ENCODE peak calls at places on chromosomes 5 and 9, in ten cellular contexts. X, Z, G, O, Y, T, Q, U, I and K are unnamed samples. For H3K36me3, the result is how much of the 10 kb centered on the place peaks cover.

GRCh38 chr5:68652507-68652906 is 437.0 kb downstream of the PIK3R1 start:
- DNase-seq in X (no peak), T (no peak), O (no peak), Q (no peak), G (no peak), Z (peak), I (no peak), Y (no peak), U (no peak), K (no peak)

GRCh38 chr9:105833271-105833975 is 139.1 kb downstream of the TMEM38B start:
- DNase-seq in U (no peak), G (no peak), O (no peak), Q (no peak), Y (no peak), I (no peak), T (no peak), X (no peak), Z (no peak), K (no peak)

GRCh38 chr5:149966901-149967419 is 6.4 kb downstream of the SLC26A2 start:
- DNase-seq in Y (no peak), T (no peak), Q (no peak), Z (no peak), U (no peak), G (no peak), O (no peak), I (peak), X (no peak), K (no peak)

GRCh38 chr9:34628656-34629491 is at the start of gene ARID3C:
- DNase-seq in Z (peak), X (peak), G (no peak), O (peak), Q (no peak), T (no peak), I (peak), U (no peak), Y (no peak), K (no peak)

GRCh38 chr5:1437876-1438559 is 7.2 kb downstream of the SLC6A3 start:
- DNase-seq in O (no peak), Y (no peak), G (no peak), Q (no peak), U (no peak), I (no peak), T (no peak), Z (no peak), X (no peak), K (no peak)

GRCh38 chr5:33997331-33997983 is 10.4 kb downstream of the AMACR start:
- DNase-seq in Z (peak), Y (peak), X (peak), I (peak), U (peak), T (peak), Q (peak), G (no peak), O (no peak), K (no peak)

GRCh38 chr5:142108432-142109355 is at the start of gene NDFIP1:
- DNase-seq in Q (no peak), O (peak), I (peak), X (peak), U (peak), Y (peak), G (no peak), T (peak), Z (peak), K (no peak)

GRCh38 chr5:78647411-78647818 is 1.2 kb downstream of the LHFPL2 start:
- DNase-seq in Y (peak), G (no peak), X (peak), Q (no peak), Z (no peak), I (peak), O (no peak), U (no peak), T (peak), K (no peak)

GRCh38 chr5:131867524-131867923 is 70.7 kb upstream of the FNIP1 start:
- DNase-seq in Q (no peak), X (no peak), T (no peak), I (no peak), O (no peak), Z (no peak), G (no peak), Y (no peak), U (no peak), K (no peak)

GRCh38 chr5:120644516-120644915 is 180.4 kb downstream of the PRR16 start:
- DNase-seq in U (no peak), G (no peak), X (no peak), Y (no peak), O (no peak), I (no peak), T (no peak), Q (no peak), Z (no peak), K (no peak)

GRCh38 chr5:126354012-126354856 is 69.0 kb upstream of the GRAMD2B start:
- DNase-seq in Z (no peak), O (no peak), Q (peak), I (no peak), U (no peak), Y (peak), T (no peak), X (peak), G (no peak), K (peak)

GRCh38 chr5:176875783-176876505 is 23.2 kb downstream of the HK3 start:
- DNase-seq in Y (no peak), T (no peak), Z (no peak), Q (no peak), X (no peak), U (no peak), I (no peak), G (no peak), O (no peak), K (no peak)

GRCh38 chr9:114869845-114870244 is 60.5 kb downstream of the TNFSF8 start:
- DNase-seq in X (peak), O (no peak), Z (peak), Q (no peak), T (no peak), Y (peak), U (no peak), I (peak), G (no peak), K (no peak)

GRCh38 chr5:115932991-115933390 is 29.3 kb upstream of the LVRN start:
- DNase-seq in T (no peak), U (no peak), Y (no peak), O (no peak), G (no peak), Q (no peak), X (no peak), Z (no peak), I (no peak), K (no peak)

GRCh38 chr5:20974423-20974822 is 986.4 kb upstream of the CDH18 start:
- DNase-seq in T (no peak), Y (no peak), Q (no peak), U (no peak), Z (no peak), X (peak), O (no peak), G (no peak), I (no peak), K (peak)

GRCh38 chr9:96117398-96118060 is 184.4 kb downstream of the HSD17B3 start:
- DNase-seq in T (no peak), G (no peak), U (no peak), Z (no peak), I (no peak), O (no peak), Y (no peak), Q (no peak), X (no peak), K (no peak)

GRCh38 chr9:88605500-88606172 is 70.7 kb downstream of the NXNL2 start:
- DNase-seq in U (no peak), Y (no peak), I (no peak), O (no peak), Z (no peak), T (no peak), Q (no peak), X (no peak), G (no peak), K (no peak)

GRCh38 chr5:177476531-177477233 is 3.2 kb upstream of the DBN1 start:
- DNase-seq in X (peak), O (peak), I (peak), G (no peak), T (peak), Y (peak), U (no peak), Q (no peak), Z (no peak), K (no peak)

GRCh38 chr5:68441309-68441708 is 225.8 kb downstream of the PIK3R1 start:
- DNase-seq in Z (no peak), Y (no peak), G (no peak), U (no peak), I (no peak), T (no peak), X (no peak), O (no peak), Q (no peak), K (no peak)

GRCh38 chr9:25350011-25350410 is 328.2 kb downstream of the TUSC1 start:
- DNase-seq in T (no peak), O (no peak), G (no peak), X (no peak), Z (no peak), Y (no peak), I (no peak), U (no peak), Q (no peak), K (peak)

GRCh38 chr9:935348-935965 is 41.0 kb upstream of the DMRT3 start:
- DNase-seq in Z (no peak), U (no peak), T (no peak), I (no peak), G (no peak), X (no peak), Q (no peak), Y (no peak), O (no peak), K (peak)

GRCh38 chr5:133298447-133298846 is 246.6 kb downstream of the HSPA4 start:
- DNase-seq in T (no peak), O (no peak), G (no peak), X (no peak), I (no peak), U (no peak), Y (no peak), Z (no peak), Q (no peak), K (no peak)

GRCh38 chr5:2642684-2643325 is 108.7 kb downstream of the IRX2 start:
- DNase-seq in Q (no peak), X (no peak), Z (no peak), T (no peak), G (peak), I (no peak), O (no peak), Y (no peak), U (no peak), K (no peak)

GRCh38 chr9:26870292-26870691 is 22.3 kb downstream of the CAAP1 start:
- DNase-seq in Z (no peak), Y (no peak), Q (no peak), O (no peak), I (no peak), T (no peak), X (no peak), G (no peak), U (no peak), K (no peak)

GRCh38 chr9:79300153-79300552 is 271.6 kb upstream of the TLE4 start:
- DNase-seq in U (no peak), T (no peak), Y (no peak), X (no peak), O (no peak), G (no peak), Q (no peak), Z (no peak), I (no peak), K (no peak)

GRCh38 chr9:127105805-127106492 is 16.5 kb downstream of the ANGPTL2 start:
- DNase-seq in Y (no peak), T (no peak), I (no peak), G (no peak), X (no peak), Z (no peak), O (no peak), Q (no peak), U (no peak), K (no peak)

GRCh38 chr5:169100735-169101075 is 200.2 kb downstream of the SLIT3 start:
- DNase-seq in G (no peak), O (no peak), Q (no peak), T (no peak), Y (no peak), X (no peak), U (no peak), I (no peak), Z (no peak), K (no peak)

GRCh38 chr9:127166651-127167524 is 44.5 kb upstream of the ANGPTL2 start:
- DNase-seq in Q (no peak), U (no peak), O (peak), G (no peak), Y (no peak), T (peak), X (no peak), I (peak), Z (peak), K (no peak)

GRCh38 chr5:158594595-158595242 is 505.0 kb downstream of the EBF1 start:
- DNase-seq in T (no peak), U (no peak), O (no peak), G (no peak), Z (no peak), X (no peak), Y (no peak), I (no peak), Q (no peak), K (no peak)
- TF ChIP-seq POLR2AphosphoS5 in T (no peak), U (no peak), O (no peak), G (no peak), Z (no peak), X (no peak), Y (no peak), I (no peak), Q (no peak), K (no peak)

DNA sequence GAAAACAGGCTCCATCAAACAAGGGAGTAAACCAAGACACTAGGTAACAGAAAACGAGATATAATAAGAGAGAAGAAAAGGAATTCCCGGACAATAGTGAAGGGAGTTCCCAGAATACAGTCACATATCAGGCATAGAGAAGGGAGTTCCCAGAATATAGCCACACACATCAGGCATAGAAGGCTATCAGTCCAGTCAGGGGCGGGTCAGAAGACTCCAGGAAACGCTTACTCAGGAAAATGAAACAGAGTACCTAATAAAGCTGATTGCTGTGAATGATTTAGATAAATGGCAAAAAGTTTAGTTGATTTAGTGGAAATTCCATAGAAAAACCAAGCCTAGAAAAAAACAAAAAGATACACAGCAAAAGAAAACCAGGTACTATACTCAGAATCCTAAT is 4.9 kb downstream of the TOMM5 start:
- DNase-seq in U (no peak), G (no peak), Z (no peak), Q (no peak), I (no peak), O (no peak), T (no peak), X (no peak), Y (no peak), K (no peak)
- H3K36me3 ChIP-seq in U (under half), G (under half), Z (half or more), Q (half or more), I (under half), O (half or more), T (under half), X (half or more), Y (half or more), K (half or more)

DNA sequence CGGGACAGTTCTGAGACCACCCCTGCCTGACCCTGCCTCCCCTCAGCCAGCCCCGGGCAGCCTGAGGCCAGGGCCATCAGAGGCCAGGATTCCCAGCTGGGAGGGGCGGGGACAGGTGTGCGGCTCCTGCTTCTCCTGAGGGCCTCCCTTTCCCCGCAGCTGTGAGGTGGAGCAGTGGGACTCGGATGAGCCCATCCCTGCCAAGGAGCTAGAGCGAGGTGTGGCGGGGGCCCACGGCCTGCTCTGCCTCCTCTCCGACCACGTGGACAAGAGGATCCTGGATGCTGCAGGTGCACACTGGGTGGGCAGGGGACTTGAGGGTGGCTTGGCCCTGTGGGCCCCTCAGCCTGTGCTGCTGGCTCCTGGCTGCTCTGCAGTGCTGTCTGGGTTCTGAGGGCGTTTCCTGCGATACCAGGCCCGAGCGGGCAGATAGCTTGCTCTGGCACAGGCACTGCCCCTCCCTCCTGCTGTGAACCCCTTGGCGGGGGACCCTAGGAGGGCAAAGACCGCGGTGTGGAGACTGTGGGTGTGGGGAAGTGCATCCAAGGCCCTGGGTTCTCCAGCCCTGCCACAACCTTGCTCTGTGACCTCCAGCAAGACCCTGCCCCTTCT is 2.3 kb downstream of the GRHPR start:
- DNase-seq in Y (no peak), X (no peak), O (no peak), I (no peak), U (no peak), G (no peak), Z (no peak), Q (no peak), T (no peak), K (no peak)
- TF ChIP-seq POLR2AphosphoS5 in Y (no peak), X (no peak), O (no peak), I (no peak), U (no peak), G (no peak), Z (no peak), Q (no peak), T (no peak), K (no peak)

GRCh38 chr5:32387841-32388240 is 56.7 kb downstream of the ZFR start:
- DNase-seq in G (no peak), Z (no peak), X (no peak), Y (no peak), Q (no peak), T (no peak), O (no peak), I (no peak), U (no peak), K (no peak)

GRCh38 chr5:32387176-32387575 is 57.4 kb downstream of the ZFR start:
- DNase-seq in Y (no peak), U (no peak), X (no peak), Q (no peak), Z (no peak), G (no peak), O (no peak), T (no peak), I (no peak), K (no peak)

GRCh38 chr5:32388429-32389111 is 56.0 kb downstream of the ZFR start:
- DNase-seq in Z (no peak), Y (no peak), U (no peak), O (no peak), T (no peak), G (no peak), Q (no peak), I (no peak), X (no peak), K (no peak)

GRCh38 chr5:32390819-32391591 is 53.5 kb downstream of the ZFR start:
- DNase-seq in G (no peak), Q (no peak), Y (peak), U (no peak), I (no peak), Z (no peak), T (no peak), X (no peak), O (no peak), K (no peak)

GRCh38 chr5:32392039-32392438 is 52.5 kb downstream of the ZFR start:
- DNase-seq in I (no peak), G (no peak), X (no peak), O (no peak), Y (no peak), T (no peak), U (no peak), Z (no peak), Q (no peak), K (no peak)
- H3K36me3 ChIP-seq in I (half or more), G (half or more), X (half or more), O (half or more), Y (half or more), T (under half), U (under half), Z (half or more), Q (under half), K (half or more)

DNA sequence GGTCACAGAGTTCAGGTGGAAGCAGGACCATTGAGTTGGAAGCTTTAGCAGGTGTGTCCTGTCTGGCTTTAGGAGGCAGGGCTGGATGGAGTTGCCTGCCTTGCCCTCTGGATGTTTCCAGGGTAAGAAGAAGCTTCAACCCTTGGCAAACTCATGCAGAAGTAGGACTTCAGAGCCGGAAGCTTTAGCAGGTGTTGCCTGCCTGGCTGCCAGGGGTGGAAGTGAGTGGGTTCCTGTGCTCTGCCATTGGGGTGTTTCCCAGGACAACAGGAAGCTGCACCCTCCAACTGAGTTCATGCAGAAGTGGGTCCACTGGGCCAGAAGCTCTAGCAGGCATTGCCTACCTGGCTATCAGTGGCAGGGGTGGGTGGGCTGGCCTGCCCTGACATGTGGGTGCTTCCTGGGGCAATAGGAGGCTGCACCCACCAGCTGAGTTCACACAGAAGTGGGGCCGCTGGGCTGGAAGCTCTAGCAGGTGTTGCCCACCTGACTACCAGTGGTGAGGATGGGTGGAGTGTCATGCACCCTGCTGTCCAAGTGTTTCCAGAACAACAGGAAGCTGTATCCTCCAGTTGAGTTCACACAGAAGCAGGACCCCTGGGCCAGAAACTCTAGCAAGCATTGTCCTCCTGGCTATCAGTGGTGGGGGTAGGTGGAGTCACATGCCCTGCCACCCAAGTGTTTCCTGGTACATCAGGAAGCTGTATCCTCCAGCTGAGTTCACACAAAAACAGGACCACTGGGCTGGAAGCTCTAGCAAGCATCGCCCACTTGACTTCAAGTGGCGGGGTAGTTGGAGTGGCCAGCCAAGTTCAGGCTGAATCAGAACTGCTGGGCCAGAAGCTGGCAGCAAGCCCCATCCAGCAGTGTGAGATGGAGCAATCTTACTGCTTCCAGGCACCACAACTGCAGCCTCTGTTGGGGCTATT is 24.6 kb downstream of the LOX start:
- DNase-seq in Z (no peak), U (no peak), Y (no peak), Q (no peak), I (no peak), T (peak), G (no peak), X (no peak), O (no peak), K (no peak)
- TF ChIP-seq POLR2AphosphoS5 in Z (no peak), U (no peak), Y (no peak), Q (no peak), I (no peak), T (no peak), G (no peak), X (no peak), O (no peak), K (no peak)

GRCh38 chr5:124461857-124462423 is 284.5 kb downstream of the ZNF608 start:
- DNase-seq in T (no peak), G (no peak), I (no peak), Y (no peak), Q (no peak), O (no peak), X (no peak), Z (no peak), U (no peak), K (no peak)
- H3K36me3 ChIP-seq in T (under half), G (under half), I (under half), Y (under half), Q (under half), O (under half), X (under half), Z (under half), U (under half), K (under half)

DNA sequence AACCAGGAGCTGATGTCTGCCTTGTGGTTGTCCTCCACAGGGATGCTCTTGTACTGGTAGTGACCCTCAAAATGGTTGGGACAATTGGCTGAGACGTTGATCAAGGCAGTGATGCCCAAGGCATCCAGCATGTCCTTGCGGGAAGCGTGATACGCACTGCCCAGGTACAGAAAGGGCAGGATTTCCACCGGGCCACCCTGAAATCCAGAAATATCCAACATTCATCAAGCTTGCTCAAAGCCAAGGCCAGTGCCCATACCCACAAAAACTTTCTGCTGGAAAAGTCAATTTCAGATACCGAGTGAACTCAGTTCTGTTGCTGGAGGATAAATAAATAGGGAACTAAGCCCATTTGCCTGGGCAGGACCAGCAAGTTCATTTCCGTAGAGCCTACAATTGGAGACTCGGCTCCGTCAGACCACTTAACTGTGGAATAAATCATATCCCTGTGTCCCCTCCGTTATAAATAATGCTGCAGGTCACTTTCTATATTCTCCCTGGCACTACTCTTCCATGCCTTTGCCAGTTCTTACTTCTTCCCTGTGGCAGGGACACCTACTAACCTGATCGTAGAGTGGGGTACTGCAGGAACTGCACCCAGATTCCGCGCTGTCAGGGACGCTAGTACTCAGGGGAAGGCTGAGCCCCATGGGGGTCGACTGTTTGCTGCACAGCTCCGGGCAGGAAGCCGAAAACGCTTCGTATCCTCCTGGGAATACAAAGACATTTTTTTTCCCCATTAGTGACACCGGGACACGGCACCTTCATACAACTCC is 1.2 kb downstream of the DUSP1 start:
- DNase-seq in G (no peak), O (no peak), Y (no peak), Q (no peak), T (peak), U (no peak), I (peak), Z (no peak), X (peak), K (no peak)
- TF ChIP-seq POLR2AphosphoS5 in G (peak), O (no peak), Y (peak), Q (peak), T (peak), U (peak), I (peak), Z (peak), X (no peak), K (peak)